ENCODE peak calls at places on chromosomes 5 and 9, in eight cellular contexts. V, N, J, H, I, P, F and Q are unnamed samples.

GRCh38 chr5:167982-168660 is 23.2 kb upstream of the LRRC14B start:
- DNase-seq in N (no peak), I (peak; percentile 62), V (no peak), P (no peak), J (no peak), F (no peak), H (no peak), Q (no peak)

GRCh38 chr5:132782101-132782500 is 5.1 kb upstream of the SEPTIN8 start:
- DNase-seq in I (peak; percentile 57), N (no peak), F (no peak), J (no peak), P (no peak), H (no peak), V (no peak), Q (no peak)

GRCh38 chr9:101626295-101626694 is 31.5 kb upstream of the PPP3R2 start:
- DNase-seq in F (no peak), I (no peak), J (no peak), N (no peak), P (no peak), V (no peak), H (no peak), Q (no peak)

GRCh38 chr9:4491621-4491975 is 1.3 kb downstream of the SLC1A1 start:
- DNase-seq in F (no peak), N (peak; percentile 27), H (no peak), V (no peak), J (no peak), I (no peak), P (peak; percentile 31), Q (no peak)

GRCh38 chr5:174610968-174611367 is 113.4 kb upstream of the MSX2 start:
- DNase-seq in J (no peak), H (no peak), P (peak; percentile 43), I (no peak), N (peak; percentile 10), V (no peak), F (no peak), Q (no peak)

GRCh38 chr5:82991678-82992323 is 85.4 kb downstream of the TMEM167A start:
- DNase-seq in J (no peak), V (peak; percentile 28), I (no peak), N (no peak), H (no peak), P (no peak), F (no peak), Q (no peak)

GRCh38 chr5:98770911-98771322 is 2.5 kb upstream of the RGMB start:
- DNase-seq in P (no peak), V (peak; percentile 18), N (no peak), I (no peak), F (no peak), H (no peak), J (no peak), Q (no peak)

GRCh38 chr9:107694390-107694789 is 204.8 kb upstream of the KLF4 start:
- DNase-seq in N (no peak), I (no peak), H (no peak), V (no peak), J (no peak), P (no peak), F (no peak), Q (no peak)

GRCh38 chr9:127568971-127569818 is 42.9 kb upstream of the STXBP1 start:
- DNase-seq in P (peak; percentile 87), F (no peak), N (peak; percentile 88), H (peak; percentile 96), I (peak; percentile 92), V (peak; percentile 78), J (peak; percentile 55), Q (no peak)

GRCh38 chr9:130282000-130282700 is 16.6 kb downstream of the HMCN2 start:
- DNase-seq in V (no peak), N (peak; percentile 41), I (peak; percentile 95), F (no peak), P (no peak), J (no peak), H (no peak), Q (no peak)

GRCh38 chr5:2810644-2811043 is 59.2 kb upstream of the IRX2 start:
- DNase-seq in J (no peak), P (no peak), F (no peak), H (peak; percentile 78), I (no peak), N (no peak), V (no peak), Q (no peak)

GRCh38 chr5:35717718-35718117 is 100.1 kb downstream of the SPEF2 start:
- DNase-seq in J (no peak), V (no peak), F (no peak), P (no peak), I (no peak), N (no peak), H (no peak), Q (no peak)

GRCh38 chr5:114332925-114333324 is 28.9 kb upstream of the KCNN2 start:
- DNase-seq in I (no peak), H (no peak), J (no peak), V (no peak), N (no peak), P (no peak), F (no peak), Q (no peak)

GRCh38 chr5:2913306-2913705 is 161.8 kb upstream of the IRX2 start:
- DNase-seq in F (no peak), P (no peak), I (no peak), N (no peak), H (peak; percentile 45), V (no peak), J (no peak), Q (peak; percentile 35)

GRCh38 chr9:125632321-125633115 is 74.5 kb downstream of the MAPKAP1 start:
- DNase-seq in I (no peak), F (peak; percentile 99), H (no peak), V (no peak), N (no peak), J (peak; percentile 92), P (no peak), Q (no peak)

GRCh38 chr5:113493446-113493845 is 5.2 kb upstream of the MCC start:
- DNase-seq in F (no peak), N (no peak), I (no peak), V (no peak), J (no peak), H (no peak), P (no peak), Q (no peak)

GRCh38 chr9:115385383-115386122 is 267.6 kb upstream of the TNC start:
- DNase-seq in V (no peak), N (no peak), I (no peak), H (no peak), J (no peak), F (no peak), P (no peak), Q (no peak)

GRCh38 chr5:21680196-21680595 is 1172.9 kb downstream of the CDH12 start:
- DNase-seq in P (no peak), F (no peak), J (no peak), H (no peak), I (no peak), V (peak; percentile 8), N (no peak), Q (no peak)

GRCh38 chr9:131696163-131696439 is 43.8 kb downstream of the RAPGEF1 start:
- DNase-seq in N (no peak), P (no peak), I (no peak), F (no peak), H (no peak), J (no peak), V (no peak), Q (no peak)

GRCh38 chr5:71862661-71863060 is 143.6 kb downstream of the CARTPT start:
- DNase-seq in J (no peak), H (no peak), I (no peak), P (no peak), N (no peak), V (no peak), F (no peak), Q (no peak)
- TF ChIP-seq EP300 in J (no peak), H (no peak), I (no peak), P (no peak), N (no peak), V (no peak), F (no peak), Q (no peak)

GRCh38 chr9:129012893-129013448 is 15.2 kb downstream of the SH3GLB2 start:
- DNase-seq in F (no peak), N (no peak), I (no peak), P (no peak), H (no peak), V (no peak), J (no peak), Q (no peak)

GRCh38 chr9:129013674-129014073 is 14.5 kb downstream of the SH3GLB2 start:
- DNase-seq in N (no peak), F (no peak), P (no peak), V (no peak), I (no peak), J (no peak), H (no peak), Q (no peak)

GRCh38 chr9:129011170-129011569 is 17.0 kb downstream of the SH3GLB2 start:
- DNase-seq in I (no peak), F (no peak), H (no peak), V (no peak), J (no peak), P (no peak), N (no peak), Q (no peak)

GRCh38 chr9:129011761-129012281 is 16.3 kb downstream of the SH3GLB2 start:
- DNase-seq in I (no peak), P (no peak), J (no peak), F (no peak), V (no peak), H (no peak), N (no peak), Q (no peak)

GRCh38 chr9:129012343-129012742 is 15.8 kb downstream of the SH3GLB2 start:
- DNase-seq in F (no peak), V (no peak), J (no peak), P (no peak), H (no peak), N (no peak), I (no peak), Q (no peak)
- H3K27ac ChIP-seq in F (no peak overlapping the region), V (no peak overlapping the region), J (no peak overlapping the region), P (no peak overlapping the region), H (no peak overlapping the region), N (no peak overlapping the region), I (no peak overlapping the region), Q (no peak overlapping the region)

GRCh38 chr9:96382839-96383164 is 709 bp downstream of the SLC35D2 start:
- DNase-seq in J (no peak), P (no peak), H (no peak), N (no peak), F (no peak), V (no peak), I (no peak), Q (no peak)

GRCh38 chr9:96382175-96382574 is 1.3 kb downstream of the SLC35D2 start:
- DNase-seq in J (peak; percentile 20), H (no peak), N (no peak), P (no peak), I (no peak), F (no peak), V (no peak), Q (no peak)

GRCh38 chr9:96381696-96382095 is 1.8 kb downstream of the SLC35D2 start:
- DNase-seq in V (no peak), N (no peak), J (no peak), F (no peak), H (no peak), P (no peak), I (peak; percentile 40), Q (no peak)

GRCh38 chr9:96386157-96386556 is 2.6 kb upstream of the SLC35D2 start:
- DNase-seq in I (no peak), N (no peak), J (peak; percentile 83), H (no peak), P (no peak), V (no peak), F (no peak), Q (no peak)

GRCh38 chr9:96383165-96383939 is at the start of gene SLC35D2:
- DNase-seq in V (peak; percentile 64), P (peak; percentile 75), N (peak; percentile 87), J (peak; percentile 73), F (no peak), I (peak; percentile 75), H (no peak), Q (no peak)
- TF ChIP-seq POLR2A in V (no peak), P (no peak), N (peak; percentile 60), J (peak; percentile 41), F (peak; percentile 33), I (no peak), H (no peak), Q (peak; percentile 13)

GRCh38 chr9:77945798-77946197 is 85.8 kb downstream of the GNAQ start:
- DNase-seq in I (no peak), J (no peak), H (no peak), N (no peak), F (no peak), V (no peak), P (no peak), Q (no peak)
- TF ChIP-seq EP300 in I (no peak), J (no peak), H (no peak), N (no peak), F (no peak), V (no peak), P (no peak), Q (no peak)